ENCODE peak calls at places on chromosomes 16 and 17, in seven cellular contexts. H, F, Y, M, X, E and I are unnamed samples.

GRCh38 chr17:79844869-79845600 is 5.8 kb upstream of the CBX4 start:
- DNase-seq in H (no peak), F (peak), Y (peak), M (no peak), X (no peak), E (peak), I (no peak)

GRCh38 chr17:27579304-27579703 is 51.7 kb upstream of the LGALS9 start:
- DNase-seq in H (no peak), F (no peak), Y (no peak), M (no peak), X (no peak), E (no peak), I (no peak)

GRCh38 chr16:3793161-3793576 is 75.8 kb upstream of the TRAP1 start:
- DNase-seq in H (no peak), F (no peak), Y (no peak), M (no peak), X (no peak), E (no peak), I (no peak)

GRCh38 chr17:40073454-40074174 is 10.8 kb downstream of the THRA start:
- DNase-seq in H (no peak), F (no peak), Y (no peak), M (no peak), X (no peak), E (no peak), I (no peak)

GRCh38 chr17:74290340-74290739 is 16.3 kb downstream of the DNAI2 start:
- DNase-seq in H (no peak), F (no peak), Y (no peak), M (no peak), X (no peak), E (no peak), I (no peak)

GRCh38 chr16:19808061-19808621 is 76.5 kb downstream of the GPRC5B start:
- DNase-seq in H (no peak), F (peak), Y (no peak), M (peak), X (no peak), E (no peak), I (no peak)

GRCh38 chr17:44219636-44220210 is at the start of gene UBTF:
- DNase-seq in H (peak), F (peak), Y (peak), M (no peak), X (no peak), E (peak), I (peak)

GRCh38 chr17:2138318-2138717 is 83.4 kb downstream of the HIC1 start:
- DNase-seq in H (no peak), F (no peak), Y (no peak), M (peak), X (no peak), E (peak), I (peak)

GRCh38 chr17:75009139-75009724 is 3.2 kb upstream of the MRPL58 start:
- DNase-seq in H (no peak), F (no peak), Y (no peak), M (no peak), X (no peak), E (peak), I (no peak)

GRCh38 chr16:89657442-89658220 is at the start of the genes CHMP1A and SPATA33:
- DNase-seq in H (peak), F (peak), Y (peak), M (peak), X (peak), E (peak), I (peak)

GRCh38 chr16:15811778-15812750 is 44.8 kb downstream of the MYH11 start:
- DNase-seq in H (no peak), F (no peak), Y (no peak), M (no peak), X (peak), E (peak), I (peak)

GRCh38 chr17:79560527-79560926 is 50.3 kb downstream of the RBFOX3 start:
- DNase-seq in H (no peak), F (no peak), Y (no peak), M (no peak), X (no peak), E (no peak), I (no peak)

GRCh38 chr17:34242976-34243731 is 11.9 kb upstream of the CCL2 start:
- DNase-seq in H (no peak), F (no peak), Y (no peak), M (no peak), X (no peak), E (no peak), I (no peak)

GRCh38 chr16:8914098-8914497 is 31.9 kb downstream of the LITAFD start:
- DNase-seq in H (no peak), F (no peak), Y (no peak), M (no peak), X (no peak), E (no peak), I (no peak)

GRCh38 chr16:8568231-8568617 is 22.1 kb downstream of the TMEM114 start:
- DNase-seq in H (no peak), F (no peak), Y (no peak), M (no peak), X (no peak), E (no peak), I (no peak)

GRCh38 chr17:49979748-49980479 is 10.9 kb downstream of the DLX4 start:
- DNase-seq in H (no peak), F (no peak), Y (no peak), M (no peak), X (no peak), E (no peak), I (no peak)

GRCh38 chr17:16872836-16873653 is 98.9 kb downstream of the TNFRSF13B start:
- DNase-seq in H (peak), F (peak), Y (peak), M (no peak), X (no peak), E (peak), I (peak)

GRCh38 chr17:15036238-15036637 is 228.9 kb downstream of the PMP22 start:
- DNase-seq in H (no peak), F (no peak), Y (no peak), M (no peak), X (no peak), E (no peak), I (no peak)

GRCh38 chr17:246851-247421 is 65.5 kb upstream of the DOC2B start:
- DNase-seq in H (no peak), F (no peak), Y (peak), M (no peak), X (no peak), E (no peak), I (no peak)

GRCh38 chr17:38885728-38886642 is 16.1 kb downstream of the LASP1 start:
- DNase-seq in H (no peak), F (no peak), Y (no peak), M (no peak), X (no peak), E (no peak), I (no peak)

GRCh38 chr17:48589060-48589830 is 796 bp downstream of the HOXB3 start:
- DNase-seq in H (no peak), F (no peak), Y (no peak), M (no peak), X (no peak), E (no peak), I (peak)

GRCh38 chr17:72089453-72089987 is 31.3 kb upstream of the SOX9 start:
- DNase-seq in H (no peak), F (no peak), Y (no peak), M (no peak), X (no peak), E (no peak), I (no peak)

GRCh38 chr16:28125592-28125991 is 62.1 kb upstream of the GSG1L start:
- DNase-seq in H (no peak), F (no peak), Y (no peak), M (no peak), X (no peak), E (no peak), I (no peak)

GRCh38 chr17:77957215-77957868 is 1.2 kb upstream of the TNRC6C start:
- DNase-seq in H (no peak), F (no peak), Y (no peak), M (peak), X (no peak), E (peak), I (no peak)

GRCh38 chr17:80260791-80261158 is at the start of gene RNF213:
- DNase-seq in H (no peak), F (peak), Y (peak), M (no peak), X (no peak), E (peak), I (peak)

GRCh38 chr17:81322271-81323082 is 27.4 kb upstream of the SLC38A10 start:
- DNase-seq in H (no peak), F (peak), Y (peak), M (no peak), X (no peak), E (peak), I (peak)

GRCh38 chr16:75527825-75528299 is 8.0 kb downstream of the CHST5 start:
- DNase-seq in H (no peak), F (no peak), Y (peak), M (no peak), X (no peak), E (no peak), I (peak)

GRCh38 chr16:626787-627457 is 3.9 kb upstream of the WFIKKN1 start:
- DNase-seq in H (no peak), F (peak), Y (no peak), M (no peak), X (peak), E (no peak), I (peak)